ENCODE peak calls at places on chromosomes 7 and 10, in seven cellular contexts. R is H9; F is effector memory CD4-positive, alpha-beta T cell; M is heart left ventricle; J is CD8-positive, alpha-beta T cell; D is endothelial cell of umbilical vein; U is CD8-positive, alpha-beta memory T cell. A is an unnamed sample.

GRCh38 chr7:17311952-17312351 is 13.5 kb downstream of the AHR start:
- DNase-seq in J (no peak), U (no peak), F (no peak), M (no peak), R (peak), D (no peak), A (no peak)

GRCh38 chr7:38321967-38322366 is 48.5 kb upstream of the TARP start:
- DNase-seq in F (no peak), D (no peak), M (no peak), U (no peak), R (no peak), J (no peak), A (no peak)

GRCh38 chr10:101285519-101286070 is 56.3 kb upstream of the LBX1 start:
- DNase-seq in J (no peak), F (no peak), D (no peak), R (peak), U (no peak), M (no peak), A (no peak)

GRCh38 chr10:86699125-86699524 is 30.8 kb downstream of the LDB3 start:
- DNase-seq in J (no peak), F (no peak), R (no peak), D (no peak), M (no peak), U (no peak), A (no peak)

GRCh38 chr10:112899396-112900065 is 50.5 kb upstream of the TCF7L2 start:
- DNase-seq in D (no peak), U (no peak), F (no peak), J (no peak), R (no peak), M (no peak), A (no peak)

GRCh38 chr10:117476281-117476680 is 66.3 kb upstream of the EMX2 start:
- DNase-seq in J (no peak), D (no peak), M (no peak), R (no peak), U (no peak), F (no peak), A (no peak)

GRCh38 chr7:41930538-41931262 is 227.8 kb upstream of the INHBA start:
- DNase-seq in F (no peak), J (no peak), R (no peak), D (no peak), U (no peak), M (no peak), A (no peak)

GRCh38 chr10:76874151-76874550 is 763.5 kb downstream of the KCNMA1 start:
- DNase-seq in F (no peak), M (peak), R (no peak), J (no peak), U (no peak), D (no peak), A (no peak)

GRCh38 chr10:81838950-81839349 is 36.0 kb upstream of the NRG3 start:
- DNase-seq in M (no peak), F (no peak), U (no peak), J (no peak), R (peak), D (peak), A (no peak)

GRCh38 chr10:113493195-113493594 is 59.7 kb upstream of the HABP2 start:
- DNase-seq in U (no peak), F (no peak), J (no peak), R (no peak), D (no peak), M (no peak), A (no peak)

GRCh38 chr7:112023282-112023681 is 182.9 kb downstream of the DOCK4 start:
- DNase-seq in D (peak), F (no peak), J (no peak), U (no peak), M (no peak), R (no peak), A (no peak)

GRCh38 chr7:81623251-81623855 is 146.5 kb downstream of the HGF start:
- DNase-seq in F (no peak), J (no peak), D (no peak), M (no peak), U (no peak), R (no peak), A (no peak)

GRCh38 chr10:31697271-31698168 is 231.1 kb downstream of the ARHGAP12 start:
- DNase-seq in F (no peak), M (peak), R (no peak), J (no peak), D (peak), U (no peak), A (peak)

GRCh38 chr10:49613160-49613881 is 516 bp upstream of the CHAT start:
- DNase-seq in U (no peak), D (no peak), J (no peak), F (no peak), M (no peak), R (peak), A (no peak)

GRCh38 chr10:121994429-121994881 is 5.5 kb downstream of the TACC2 start:
- DNase-seq in J (no peak), M (peak), F (no peak), R (no peak), U (no peak), D (no peak), A (no peak)

GRCh38 chr10:129868470-129869035 is 95.5 kb downstream of the EBF3 start:
- DNase-seq in R (peak), U (no peak), D (no peak), M (no peak), F (no peak), J (no peak), A (no peak)

GRCh38 chr10:107913317-107914294 is 749.1 kb upstream of the SORCS1 start:
- DNase-seq in M (no peak), D (no peak), U (no peak), F (no peak), J (no peak), R (peak), A (no peak)

GRCh38 chr7:51824050-51824449 is 507.4 kb upstream of the COBL start:
- DNase-seq in U (no peak), F (no peak), M (no peak), R (no peak), D (no peak), J (no peak), A (no peak)

GRCh38 chr7:1027285-1028043 is 16.9 kb upstream of the GPR146 start:
- DNase-seq in F (no peak), R (peak), M (no peak), U (no peak), D (peak), J (no peak), A (no peak)

GRCh38 chr7:16851829-16852228 is 30.0 kb downstream of the AGR3 start:
- DNase-seq in R (no peak), U (no peak), D (peak), F (no peak), J (no peak), M (no peak), A (no peak)

GRCh38 chr10:95517536-95518454 is 43.4 kb downstream of the SORBS1 start:
- DNase-seq in M (no peak), J (no peak), R (no peak), U (no peak), D (peak), F (no peak), A (no peak)

GRCh38 chr7:18541189-18541870 is 45.8 kb downstream of the HDAC9 start:
- DNase-seq in J (no peak), U (no peak), F (no peak), R (no peak), M (peak), D (peak), A (no peak)

GRCh38 chr10:21813944-21814343 is 189.6 kb downstream of the DNAJC1 start:
- DNase-seq in F (no peak), R (no peak), M (no peak), D (no peak), J (no peak), U (no peak), A (no peak)

GRCh38 chr10:28677889-28678686 is 767 bp downstream of the BAMBI start:
- DNase-seq in M (no peak), U (peak), R (peak), J (peak), D (peak), F (peak), A (no peak)
- H3K27ac ChIP-seq in M (peak), U (no peak), R (no peak), J (no peak), D (no peak), F (no peak), A (peak)

GRCh38 chr7:140640060-140640611 is 477 bp downstream of the DENND2A start:
- DNase-seq in M (peak), J (no peak), D (no peak), F (no peak), R (peak), U (no peak), A (peak)

GRCh38 chr7:140640727-140641531 is at the start of gene DENND2A:
- DNase-seq in F (no peak), D (peak), M (peak), U (no peak), R (peak), J (no peak), A (peak)

GRCh38 chr7:140639366-140640053 is 1.1 kb downstream of the DENND2A start:
- DNase-seq in D (no peak), R (no peak), F (no peak), J (no peak), M (peak), U (no peak), A (no peak)

GRCh38 chr7:140643416-140643815 is 2.8 kb upstream of the DENND2A start:
- DNase-seq in D (no peak), J (no peak), U (no peak), M (no peak), F (no peak), R (no peak), A (no peak)

GRCh38 chr7:140641532-140642191 is 1.0 kb upstream of the DENND2A start:
- DNase-seq in M (no peak), J (no peak), R (peak), F (no peak), D (no peak), U (no peak), A (no peak)
- H3K27ac ChIP-seq in M (peak), J (no peak), R (no peak), F (no peak), D (no peak), U (no peak), A (peak)

GRCh38 chr7:2623698-2624014 is 8.1 kb upstream of the TTYH3 start:
- DNase-seq in J (no peak), R (no peak), M (no peak), F (no peak), U (no peak), D (no peak), A (no peak)
- H3K27ac ChIP-seq in J (no peak), R (no peak), M (no peak), F (no peak), U (no peak), D (no peak), A (no peak)

GRCh38 chr10:32943395-32943794 is 14.6 kb downstream of the ITGB1 start:
- DNase-seq in R (no peak), J (no peak), M (no peak), D (no peak), U (no peak), F (no peak), A (no peak)
- H3K27ac ChIP-seq in R (no peak), J (no peak), M (peak), D (no peak), U (no peak), F (no peak), A (no peak)

GRCh38 chr10:89416465-89416864 is 2.1 kb downstream of the IFIT5 start:
- DNase-seq in D (no peak), U (no peak), J (no peak), F (no peak), M (no peak), R (no peak), A (no peak)

GRCh38 chr10:89414879-89415821 is 782 bp downstream of the IFIT5 start:
- DNase-seq in F (peak), U (peak), J (peak), R (peak), D (peak), M (peak), A (peak)

GRCh38 chr10:89414146-89414878 is at the start of gene IFIT5:
- DNase-seq in F (peak), D (peak), M (peak), R (peak), U (peak), J (peak), A (peak)

GRCh38 chr10:89413398-89413912 is 913 bp upstream of the IFIT5 start:
- DNase-seq in D (no peak), J (no peak), F (no peak), U (no peak), R (no peak), M (no peak), A (no peak)
- H3K27ac ChIP-seq in D (no peak), J (peak), F (peak), U (no peak), R (no peak), M (peak), A (peak)

GRCh38 chr10:132688580-132689420 is 97.1 kb downstream of the NKX6-2 start:
- DNase-seq in J (no peak), F (no peak), U (no peak), D (no peak), M (no peak), R (peak), A (no peak)
- H3K27ac ChIP-seq in J (no peak), F (no peak), U (no peak), D (no peak), M (no peak), R (no peak), A (peak)

GRCh38 chr7:105857009-105857952 is 19.1 kb downstream of the ATXN7L1 start:
- DNase-seq in U (no peak), F (no peak), R (no peak), D (no peak), J (no peak), M (no peak), A (no peak)

GRCh38 chr7:105849122-105849855 is 27.1 kb downstream of the ATXN7L1 start:
- DNase-seq in R (peak), F (peak), M (no peak), J (peak), U (peak), D (peak), A (no peak)

GRCh38 chr7:105853931-105854419 is 22.4 kb downstream of the ATXN7L1 start:
- DNase-seq in R (no peak), M (no peak), D (peak), U (no peak), J (no peak), F (no peak), A (no peak)

GRCh38 chr7:105851064-105851463 is 25.3 kb downstream of the ATXN7L1 start:
- DNase-seq in U (no peak), D (no peak), F (no peak), J (no peak), M (no peak), R (no peak), A (no peak)

GRCh38 chr7:105854516-105854915 is 21.9 kb downstream of the ATXN7L1 start:
- DNase-seq in R (no peak), J (no peak), D (no peak), U (no peak), M (no peak), F (no peak), A (no peak)
- H3K27ac ChIP-seq in R (no peak), J (no peak), D (no peak), U (no peak), M (peak), F (no peak), A (no peak)